ENCODE peak calls at places on chromosomes 3 and 15, in eight cellular contexts. One of them, this sample, is unnamed.
A peak's percentile ranks its signal among the peaks of the same experiment; 100 is the strongest.

GRCh38 chr3:195774917-195775316 is 36.8 kb downstream of the MUC4 start:
- DNase-seq in pancreas: peak; percentile 68
- DNase-seq in HepG2: peak; percentile 16
- DNase-seq in CD4-positive, alpha-beta T cell: no peak
- DNase-seq in lower leg skin: no peak
- DNase-seq in HFF-Myc: no peak
- DNase-seq in fibroblast of mammary gland: peak; percentile 51
- DNase-seq in uterus: peak; percentile 71
- DNase-seq in this sample: peak; percentile 70

GRCh38 chr3:159761377-159761776 is 227.3 kb upstream of the IL12A start:
- DNase-seq in HFF-Myc: no peak
- DNase-seq in CD4-positive, alpha-beta T cell: no peak
- DNase-seq in uterus: peak; percentile 67
- DNase-seq in lower leg skin: no peak
- DNase-seq in fibroblast of mammary gland: peak; percentile 36
- DNase-seq in pancreas: no peak
- DNase-seq in HepG2: no peak
- DNase-seq in this sample: no peak

GRCh38 chr3:41888368-41889076 is 73.4 kb downstream of the ULK4 start:
- DNase-seq in HFF-Myc: no peak
- DNase-seq in uterus: no peak
- DNase-seq in pancreas: no peak
- DNase-seq in CD4-positive, alpha-beta T cell: no peak
- DNase-seq in HepG2: no peak
- DNase-seq in fibroblast of mammary gland: no peak
- DNase-seq in lower leg skin: no peak
- DNase-seq in this sample: no peak

GRCh38 chr15:92614791-92615785 is 40.5 kb downstream of the FAM174B start:
- DNase-seq in pancreas: no peak
- DNase-seq in CD4-positive, alpha-beta T cell: no peak
- DNase-seq in lower leg skin: no peak
- DNase-seq in fibroblast of mammary gland: no peak
- DNase-seq in HepG2: no peak
- DNase-seq in uterus: peak; percentile 11
- DNase-seq in HFF-Myc: no peak
- DNase-seq in this sample: peak; percentile 18

GRCh38 chr3:126546013-126546412 is 12.7 kb downstream of the C3orf22 start:
- DNase-seq in HepG2: no peak
- DNase-seq in uterus: peak; percentile 3
- DNase-seq in pancreas: peak; percentile 17
- DNase-seq in lower leg skin: no peak
- DNase-seq in fibroblast of mammary gland: no peak
- DNase-seq in CD4-positive, alpha-beta T cell: no peak
- DNase-seq in HFF-Myc: no peak
- DNase-seq in this sample: no peak

GRCh38 chr3:95356764-95357501 is 1294.1 kb downstream of the NSUN3 start:
- DNase-seq in CD4-positive, alpha-beta T cell: no peak
- DNase-seq in HFF-Myc: no peak
- DNase-seq in HepG2: no peak
- DNase-seq in uterus: no peak
- DNase-seq in fibroblast of mammary gland: no peak
- DNase-seq in pancreas: no peak
- DNase-seq in lower leg skin: no peak
- DNase-seq in this sample: no peak

GRCh38 chr3:196620228-196620627 is 19.3 kb upstream of the NRROS start:
- DNase-seq in lower leg skin: no peak
- DNase-seq in HepG2: no peak
- DNase-seq in HFF-Myc: no peak
- DNase-seq in fibroblast of mammary gland: peak; percentile 33
- DNase-seq in uterus: no peak
- DNase-seq in CD4-positive, alpha-beta T cell: no peak
- DNase-seq in pancreas: peak; percentile 33
- DNase-seq in this sample: no peak

GRCh38 chr3:174720717-174721116 is 138.4 kb upstream of the NAALADL2 start:
- DNase-seq in lower leg skin: no peak
- DNase-seq in pancreas: no peak
- DNase-seq in uterus: no peak
- DNase-seq in HFF-Myc: no peak
- DNase-seq in HepG2: no peak
- DNase-seq in fibroblast of mammary gland: no peak
- DNase-seq in CD4-positive, alpha-beta T cell: no peak
- DNase-seq in this sample: no peak

GRCh38 chr3:196617256-196617655 is 22.2 kb upstream of the NRROS start:
- DNase-seq in CD4-positive, alpha-beta T cell: no peak
- DNase-seq in HepG2: no peak
- DNase-seq in fibroblast of mammary gland: no peak
- DNase-seq in lower leg skin: no peak
- DNase-seq in uterus: no peak
- DNase-seq in HFF-Myc: no peak
- DNase-seq in pancreas: peak; percentile 1
- DNase-seq in this sample: no peak

GRCh38 chr3:195133462-195133861 is 137.5 kb downstream of the XXYLT1 start:
- DNase-seq in HepG2: no peak
- DNase-seq in HFF-Myc: no peak
- DNase-seq in fibroblast of mammary gland: peak; percentile 97
- DNase-seq in CD4-positive, alpha-beta T cell: peak; percentile 29
- DNase-seq in uterus: peak; percentile 52
- DNase-seq in lower leg skin: peak; percentile 80
- DNase-seq in pancreas: no peak
- DNase-seq in this sample: no peak

GRCh38 chr3:73716418-73716817 is 91.7 kb upstream of the PDZRN3 start:
- DNase-seq in uterus: no peak
- DNase-seq in HFF-Myc: no peak
- DNase-seq in lower leg skin: no peak
- DNase-seq in fibroblast of mammary gland: peak; percentile 82
- DNase-seq in pancreas: no peak
- DNase-seq in HepG2: no peak
- DNase-seq in CD4-positive, alpha-beta T cell: no peak
- DNase-seq in this sample: no peak

DNA sequence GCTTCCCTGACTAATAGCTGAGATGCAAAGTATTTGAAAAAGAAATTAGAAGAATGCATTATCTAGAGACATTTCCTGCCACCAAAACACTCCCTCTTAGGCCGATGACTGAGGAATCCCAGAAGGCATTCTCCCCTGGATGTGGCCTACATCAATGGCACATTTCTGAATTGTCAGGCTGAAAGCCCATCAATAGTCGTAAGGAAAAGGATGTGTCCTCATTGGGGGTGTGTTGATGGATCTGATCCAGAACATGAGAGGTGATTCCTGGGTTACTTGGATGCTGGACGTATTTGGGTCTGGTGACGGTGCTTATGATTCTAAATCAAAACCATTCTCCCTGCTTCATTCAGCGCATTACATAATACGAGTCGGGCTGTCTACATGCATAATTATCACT is 216.9 kb upstream of the CDIN1 start:
- DNase-seq in uterus: no peak
- DNase-seq in HepG2: no peak
- DNase-seq in pancreas: no peak
- DNase-seq in fibroblast of mammary gland: peak; percentile 84
- DNase-seq in HFF-Myc: no peak
- DNase-seq in CD4-positive, alpha-beta T cell: no peak
- DNase-seq in lower leg skin: no peak
- DNase-seq in this sample: no peak
- TF ChIP-seq CTCF in uterus: no peak
- TF ChIP-seq CTCF in HepG2: no peak
- TF ChIP-seq CTCF in pancreas: no peak
- TF ChIP-seq CTCF in fibroblast of mammary gland: no peak
- TF ChIP-seq CTCF in HFF-Myc: no peak
- TF ChIP-seq CTCF in CD4-positive, alpha-beta T cell: no peak
- TF ChIP-seq CTCF in lower leg skin: no peak
- TF ChIP-seq CTCF in this sample: no peak

GRCh38 chr15:68316061-68316804 is 38.7 kb downstream of the FEM1B start:
- DNase-seq in HepG2: no peak
- DNase-seq in lower leg skin: no peak
- DNase-seq in pancreas: peak; percentile 42
- DNase-seq in uterus: peak; percentile 35
- DNase-seq in HFF-Myc: no peak
- DNase-seq in CD4-positive, alpha-beta T cell: no peak
- DNase-seq in fibroblast of mammary gland: no peak
- DNase-seq in this sample: peak; percentile 39
- TF ChIP-seq CTCF in HepG2: peak; percentile 77
- TF ChIP-seq CTCF in lower leg skin: no peak
- TF ChIP-seq CTCF in pancreas: no peak
- TF ChIP-seq CTCF in uterus: no peak
- TF ChIP-seq CTCF in HFF-Myc: peak; percentile 56
- TF ChIP-seq CTCF in CD4-positive, alpha-beta T cell: no peak
- TF ChIP-seq CTCF in fibroblast of mammary gland: peak; percentile 13
- TF ChIP-seq CTCF in this sample: no peak

DNA sequence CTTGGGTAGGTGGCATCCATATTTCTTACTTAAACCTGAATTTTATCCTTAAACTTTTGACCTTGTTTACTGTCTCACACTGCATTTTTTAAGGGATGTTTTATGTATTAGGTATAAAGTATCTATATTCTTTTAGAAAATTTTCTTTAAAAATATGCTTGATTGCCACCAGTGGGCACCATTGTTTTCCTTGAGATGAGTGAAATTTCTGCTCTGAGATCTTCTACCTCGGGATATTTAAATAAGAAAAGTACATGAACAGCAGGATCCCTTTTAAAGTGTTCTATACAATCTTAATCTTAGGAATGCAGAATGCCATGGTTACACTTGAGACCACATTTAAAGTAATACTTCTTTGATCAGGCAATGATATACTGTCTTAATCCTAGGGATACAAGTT is 108.7 kb downstream of the SLMAP start:
- DNase-seq in HFF-Myc: no peak
- DNase-seq in uterus: no peak
- DNase-seq in CD4-positive, alpha-beta T cell: no peak
- DNase-seq in HepG2: no peak
- DNase-seq in pancreas: no peak
- DNase-seq in fibroblast of mammary gland: peak; percentile 42
- DNase-seq in lower leg skin: no peak
- DNase-seq in this sample: no peak
- TF ChIP-seq CTCF in HFF-Myc: peak; percentile 31
- TF ChIP-seq CTCF in uterus: peak; percentile 56
- TF ChIP-seq CTCF in CD4-positive, alpha-beta T cell: no peak
- TF ChIP-seq CTCF in HepG2: no peak
- TF ChIP-seq CTCF in pancreas: no peak
- TF ChIP-seq CTCF in fibroblast of mammary gland: peak; percentile 58
- TF ChIP-seq CTCF in lower leg skin: no peak
- TF ChIP-seq CTCF in this sample: peak; percentile 44

GRCh38 chr3:167839460-167839859 is 103.9 kb downstream of the SERPINI1 start:
- DNase-seq in lower leg skin: no peak
- DNase-seq in fibroblast of mammary gland: no peak
- DNase-seq in HepG2: no peak
- DNase-seq in HFF-Myc: no peak
- DNase-seq in CD4-positive, alpha-beta T cell: no peak
- DNase-seq in pancreas: no peak
- DNase-seq in uterus: no peak
- DNase-seq in this sample: no peak
- TF ChIP-seq CTCF in lower leg skin: no peak
- TF ChIP-seq CTCF in fibroblast of mammary gland: no peak
- TF ChIP-seq CTCF in HepG2: no peak
- TF ChIP-seq CTCF in HFF-Myc: no peak
- TF ChIP-seq CTCF in CD4-positive, alpha-beta T cell: no peak
- TF ChIP-seq CTCF in pancreas: no peak
- TF ChIP-seq CTCF in uterus: no peak
- TF ChIP-seq CTCF in this sample: no peak

GRCh38 chr3:18446067-18446793 is 21.1 kb upstream of the SATB1 start:
- DNase-seq in uterus: no peak
- DNase-seq in CD4-positive, alpha-beta T cell: no peak
- DNase-seq in fibroblast of mammary gland: no peak
- DNase-seq in pancreas: no peak
- DNase-seq in HFF-Myc: no peak
- DNase-seq in lower leg skin: no peak
- DNase-seq in HepG2: no peak
- DNase-seq in this sample: no peak

GRCh38 chr3:18444597-18445420 is 19.7 kb upstream of the SATB1 start:
- DNase-seq in pancreas: peak; percentile 94
- DNase-seq in fibroblast of mammary gland: peak; percentile 22
- DNase-seq in lower leg skin: peak; percentile 17
- DNase-seq in CD4-positive, alpha-beta T cell: peak; percentile 77
- DNase-seq in HepG2: peak; percentile 3
- DNase-seq in HFF-Myc: no peak
- DNase-seq in uterus: peak; percentile 66
- DNase-seq in this sample: peak; percentile 85

GRCh38 chr3:18442743-18443669 is 17.9 kb upstream of the SATB1 start:
- DNase-seq in HepG2: no peak
- DNase-seq in HFF-Myc: no peak
- DNase-seq in uterus: no peak
- DNase-seq in pancreas: no peak
- DNase-seq in CD4-positive, alpha-beta T cell: no peak
- DNase-seq in lower leg skin: no peak
- DNase-seq in fibroblast of mammary gland: no peak
- DNase-seq in this sample: no peak

GRCh38 chr3:18445421-18446066 is 20.4 kb upstream of the SATB1 start:
- DNase-seq in lower leg skin: no peak
- DNase-seq in HFF-Myc: no peak
- DNase-seq in HepG2: no peak
- DNase-seq in pancreas: no peak
- DNase-seq in uterus: peak; percentile 21
- DNase-seq in fibroblast of mammary gland: no peak
- DNase-seq in CD4-positive, alpha-beta T cell: peak; percentile 80
- DNase-seq in this sample: no peak

DNA sequence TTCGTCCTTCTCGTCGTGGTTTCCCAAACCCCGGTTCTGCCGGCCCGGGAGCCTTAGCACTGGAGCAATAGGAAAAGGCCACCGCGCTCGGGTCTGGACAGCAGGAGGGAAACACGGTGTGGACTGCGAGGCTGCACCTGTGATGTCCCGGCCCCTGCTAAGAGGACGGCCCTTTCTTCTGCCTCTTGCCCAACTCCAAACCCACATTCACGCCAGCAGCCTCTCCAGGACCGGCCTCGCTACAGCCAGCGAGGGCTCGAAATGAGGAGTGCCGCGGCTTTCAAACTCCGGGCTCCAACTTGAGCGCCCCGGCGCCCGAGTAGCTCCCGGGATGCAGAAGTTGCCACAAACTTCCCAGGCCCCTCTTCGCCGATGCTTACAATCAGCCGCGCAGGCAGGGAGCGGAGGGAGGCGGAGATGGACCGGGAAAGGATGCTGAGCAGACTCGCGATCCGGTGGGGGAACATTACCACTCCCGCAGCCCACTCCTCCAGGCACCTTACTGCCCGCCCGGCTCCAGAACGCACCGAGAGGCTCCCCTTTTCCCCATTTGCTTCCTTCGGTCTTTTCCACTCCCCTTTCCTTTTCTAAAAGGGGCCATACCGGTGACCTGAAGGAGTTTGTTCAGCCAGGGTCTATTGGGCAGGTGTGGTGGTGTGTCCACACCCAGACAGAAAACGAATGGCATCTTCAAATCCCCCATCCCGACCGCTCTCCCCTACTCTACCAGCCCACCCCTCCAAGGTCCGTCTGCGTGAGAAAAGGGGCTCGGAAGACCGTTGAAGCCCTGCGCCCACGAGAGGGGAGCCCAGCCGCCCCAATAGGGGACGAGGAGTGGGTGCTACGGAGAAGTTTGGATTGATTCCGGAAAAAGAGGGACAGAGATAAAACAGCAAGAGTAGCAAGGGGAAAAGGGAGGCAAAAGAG is 18.8 kb upstream of the SATB1 start:
- DNase-seq in CD4-positive, alpha-beta T cell: no peak
- DNase-seq in lower leg skin: no peak
- DNase-seq in HepG2: no peak
- DNase-seq in fibroblast of mammary gland: no peak
- DNase-seq in HFF-Myc: no peak
- DNase-seq in pancreas: peak; percentile 67
- DNase-seq in uterus: peak; percentile 20
- DNase-seq in this sample: no peak
- TF ChIP-seq CTCF in CD4-positive, alpha-beta T cell: no peak
- TF ChIP-seq CTCF in lower leg skin: no peak
- TF ChIP-seq CTCF in HepG2: no peak
- TF ChIP-seq CTCF in fibroblast of mammary gland: no peak
- TF ChIP-seq CTCF in HFF-Myc: no peak
- TF ChIP-seq CTCF in pancreas: no peak
- TF ChIP-seq CTCF in uterus: no peak
- TF ChIP-seq CTCF in this sample: no peak